ENCODE peak calls at places on chromosomes 1 and 21, in ten cellular contexts. U is ELF-1; T is iPS DF 6.9; A is tibial artery; W is DMS 273 treated with DMSO at 0.1 percent for 48 hours; Y is fibroblast of lung; S is mucosa of descending colon; H is NCI-H146; J is sigmoid colon; B is stimulated activated CD8-positive, alpha-beta memory T cell treated with anti-CD3 and anti-CD28 coated beads, Interleukin-7, amount 100 ng/mL, for 24 hours. E is an unnamed sample.

GRCh38 chr1:85315789-85316188 is 39.4 kb upstream of the BCL10 start:
- DNase-seq in U (no peak), T (no peak), A (no peak), W (no peak), Y (no peak), S (no peak), H (peak; percentile 55), J (no peak), B (no peak), E (no peak)

GRCh38 chr1:155499953-155500621 is 62.5 kb downstream of the ASH1L start:
- DNase-seq in U (no peak), T (no peak), A (no peak), W (peak; percentile 62), Y (peak; percentile 27), S (peak; percentile 89), H (peak; percentile 87), J (no peak), B (no peak), E (no peak)

GRCh38 chr1:161905269-161905884 is 118.3 kb downstream of the OLFML2B start:
- DNase-seq in U (no peak), T (peak; percentile 9), A (no peak), W (no peak), Y (no peak), S (peak; percentile 59), H (peak; percentile 6), J (no peak), B (no peak), E (no peak)

GRCh38 chr1:156152628-156153027 is 757 bp upstream of the SEMA4A start:
- DNase-seq in U (no peak), T (no peak), A (no peak), W (no peak), Y (no peak), S (no peak), H (no peak), J (no peak), B (no peak), E (no peak)

GRCh38 chr1:36300526-36300925 is 5.6 kb upstream of the SH3D21 start:
- DNase-seq in U (no peak), T (no peak), A (no peak), W (no peak), Y (no peak), S (no peak), H (no peak), J (no peak), B (no peak), E (peak; percentile 70)

GRCh38 chr1:117828206-117828605 is 101.2 kb downstream of the GDAP2 start:
- DNase-seq in U (peak; percentile 48), T (no peak), A (peak; percentile 81), W (no peak), Y (peak; percentile 61), S (peak; percentile 17), H (no peak), J (peak; percentile 89), B (no peak), E (no peak)

GRCh38 chr1:236494082-236494481 is 29.7 kb upstream of the LGALS8 start:
- DNase-seq in U (no peak), T (no peak), A (no peak), W (no peak), Y (no peak), S (no peak), H (no peak), J (no peak), B (no peak), E (no peak)

GRCh38 chr1:111769517-111770146 is 13.9 kb downstream of the DDX20 start:
- DNase-seq in U (no peak), T (no peak), A (no peak), W (no peak), Y (peak; percentile 54), S (peak; percentile 56), H (peak; percentile 57), J (no peak), B (no peak), E (no peak)

GRCh38 chr1:206952182-206952581 is 5.9 kb upstream of the PIGR start:
- DNase-seq in U (no peak), T (no peak), A (no peak), W (no peak), Y (peak; percentile 32), S (peak; percentile 43), H (no peak), J (no peak), B (no peak), E (peak; percentile 79)

GRCh38 chr1:23980725-23981063 is 567 bp upstream of the SRSF10 start:
- DNase-seq in U (peak; percentile 77), T (no peak), A (no peak), W (peak; percentile 64), Y (peak; percentile 85), S (peak; percentile 43), H (peak; percentile 28), J (no peak), B (peak; percentile 29), E (peak; percentile 63)

GRCh38 chr1:25169610-25170009 is 62.7 kb downstream of the SYF2 start:
- DNase-seq in U (no peak), T (no peak), A (no peak), W (no peak), Y (no peak), S (peak; percentile 27), H (no peak), J (no peak), B (no peak), E (no peak)

GRCh38 chr1:214563881-214564280 is 12.5 kb upstream of the PTPN14 start:
- DNase-seq in U (no peak), T (no peak), A (no peak), W (no peak), Y (no peak), S (no peak), H (no peak), J (no peak), B (no peak), E (no peak)

GRCh38 chr1:3598522-3599285 is 12.6 kb downstream of the MEGF6 start:
- DNase-seq in U (no peak), T (no peak), A (no peak), W (no peak), Y (no peak), S (no peak), H (no peak), J (no peak), B (no peak), E (no peak)

GRCh38 chr21:46210378-46211136 is 18.0 kb downstream of the LSS start:
- DNase-seq in U (no peak), T (no peak), A (peak; percentile 15), W (no peak), Y (no peak), S (no peak), H (no peak), J (peak; percentile 56), B (no peak), E (peak; percentile 30)

GRCh38 chr1:152053375-152053774 is 16.6 kb upstream of the S100A11 start:
- DNase-seq in U (no peak), T (no peak), A (no peak), W (peak; percentile 99), Y (no peak), S (no peak), H (peak; percentile 2), J (no peak), B (no peak), E (no peak)

GRCh38 chr1:29506678-29507225 is 270.4 kb downstream of the PTPRU start:
- DNase-seq in U (no peak), T (no peak), A (no peak), W (no peak), Y (no peak), S (no peak), H (no peak), J (no peak), B (no peak), E (no peak)

GRCh38 chr1:206900149-206900548 is 2.9 kb downstream of the IL24 start:
- DNase-seq in U (no peak), T (no peak), A (no peak), W (no peak), Y (no peak), S (no peak), H (no peak), J (no peak), B (no peak), E (no peak)

GRCh38 chr1:231983266-231984193 is 356.9 kb downstream of the DISC1 start:
- DNase-seq in U (no peak), T (no peak), A (no peak), W (no peak), Y (no peak), S (no peak), H (no peak), J (no peak), B (no peak), E (no peak)

GRCh38 chr1:91851130-91852010 is 34.6 kb downstream of the TGFBR3 start:
- DNase-seq in U (no peak), T (no peak), A (peak; percentile 89), W (peak; percentile 53), Y (peak; percentile 74), S (peak; percentile 89), H (peak; percentile 70), J (peak; percentile 98), B (no peak), E (no peak)

GRCh38 chr1:115727706-115728249 is 40.7 kb downstream of the CASQ2 start:
- DNase-seq in U (peak; percentile 66), T (no peak), A (peak; percentile 85), W (no peak), Y (peak; percentile 80), S (peak; percentile 52), H (no peak), J (peak; percentile 91), B (no peak), E (peak; percentile 93)

GRCh38 chr1:1144122-1144842 is 28.4 kb upstream of the C1orf159 start:
- DNase-seq in U (peak; percentile 56), T (no peak), A (no peak), W (no peak), Y (no peak), S (peak; percentile 84), H (peak; percentile 62), J (no peak), B (no peak), E (no peak)

GRCh38 chr1:178055093-178055492 is 38.8 kb upstream of the RASAL2 start:
- DNase-seq in U (peak; percentile 70), T (no peak), A (peak; percentile 47), W (no peak), Y (no peak), S (peak; percentile 69), H (peak; percentile 53), J (no peak), B (no peak), E (no peak)

GRCh38 chr21:44989538-44989888 is 49.7 kb downstream of the SLX9 start:
- DNase-seq in U (no peak), T (no peak), A (no peak), W (no peak), Y (peak; percentile 36), S (no peak), H (no peak), J (peak; percentile 85), B (no peak), E (no peak)

E was measured in CD14-positive monocyte.